ENCODE peak calls at places on chromosomes 11 and 22, in six cellular contexts. One of them, this sample, is unnamed.

GRCh38 chr11:96390403-96390830 is 604 bp downstream of the JRKL start:
- DNase-seq in endothelial cell of umbilical vein: peak
- DNase-seq in HepG2: no peak
- DNase-seq in A549: peak
- DNase-seq in GM12878: no peak
- DNase-seq in K562: no peak
- DNase-seq in this sample: no peak

GRCh38 chr22:19800761-19801244 is 40.2 kb downstream of the TBX1 start:
- DNase-seq in A549: peak
- DNase-seq in endothelial cell of umbilical vein: peak
- DNase-seq in HepG2: peak
- DNase-seq in K562: peak
- DNase-seq in GM12878: no peak
- DNase-seq in this sample: peak

GRCh38 chr11:112241486-112241885 is 15.3 kb downstream of the PTS start:
- DNase-seq in endothelial cell of umbilical vein: no peak
- DNase-seq in K562: no peak
- DNase-seq in HepG2: peak
- DNase-seq in A549: no peak
- DNase-seq in GM12878: no peak
- DNase-seq in this sample: no peak

GRCh38 chr11:71466358-71466757 is 13.4 kb downstream of the NADSYN1 start:
- DNase-seq in A549: no peak
- DNase-seq in endothelial cell of umbilical vein: no peak
- DNase-seq in HepG2: no peak
- DNase-seq in K562: no peak
- DNase-seq in GM12878: no peak
- DNase-seq in this sample: no peak

GRCh38 chr11:28860898-28861297 is 752.7 kb downstream of the METTL15 start:
- DNase-seq in HepG2: no peak
- DNase-seq in GM12878: no peak
- DNase-seq in K562: no peak
- DNase-seq in A549: peak
- DNase-seq in endothelial cell of umbilical vein: peak
- DNase-seq in this sample: peak

GRCh38 chr11:11607772-11608171 is 14.0 kb downstream of the GALNT18 start:
- DNase-seq in GM12878: no peak
- DNase-seq in HepG2: no peak
- DNase-seq in K562: no peak
- DNase-seq in A549: peak
- DNase-seq in endothelial cell of umbilical vein: no peak
- DNase-seq in this sample: no peak

GRCh38 chr22:50323900-50324299 is 2.9 kb downstream of the DENND6B start:
- DNase-seq in HepG2: no peak
- DNase-seq in endothelial cell of umbilical vein: no peak
- DNase-seq in K562: no peak
- DNase-seq in A549: no peak
- DNase-seq in GM12878: no peak
- DNase-seq in this sample: no peak

GRCh38 chr11:113192121-113192925 is 122.1 kb upstream of the TTC12 start:
- DNase-seq in endothelial cell of umbilical vein: no peak
- DNase-seq in A549: no peak
- DNase-seq in GM12878: no peak
- DNase-seq in K562: no peak
- DNase-seq in HepG2: no peak
- DNase-seq in this sample: no peak

GRCh38 chr11:47359586-47359985 is 7.1 kb upstream of the MYBPC3 start:
- DNase-seq in HepG2: no peak
- DNase-seq in K562: no peak
- DNase-seq in GM12878: no peak
- DNase-seq in endothelial cell of umbilical vein: no peak
- DNase-seq in A549: no peak
- DNase-seq in this sample: peak
- TF ChIP-seq MYC in HepG2: no peak
- TF ChIP-seq MYC in K562: no peak
- TF ChIP-seq MYC in GM12878: no peak
- TF ChIP-seq MYC in endothelial cell of umbilical vein: no peak
- TF ChIP-seq MYC in A549: no peak
- TF ChIP-seq MYC in this sample: peak

DNA sequence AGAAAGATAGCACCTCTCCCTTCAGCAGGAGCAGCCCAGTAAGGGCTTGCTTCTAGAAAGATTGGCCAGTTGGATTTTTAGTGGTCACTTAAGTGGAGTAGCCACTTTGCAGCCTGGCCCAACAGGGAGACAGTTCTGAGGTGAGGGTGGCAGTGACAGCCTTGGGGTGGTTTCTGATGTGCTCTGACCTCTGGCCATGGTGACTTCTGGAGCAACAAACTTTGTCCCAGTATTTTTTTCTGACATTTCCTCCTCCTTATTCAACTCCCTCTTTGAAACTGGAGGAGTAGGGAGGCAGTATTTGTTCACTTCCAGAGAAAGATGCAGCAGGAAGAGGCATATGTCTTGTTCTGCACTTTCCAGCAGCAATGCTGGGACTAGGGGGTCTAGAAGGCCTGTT is 37.4 kb downstream of the RCOR2 start:
- DNase-seq in A549: no peak
- DNase-seq in endothelial cell of umbilical vein: no peak
- DNase-seq in HepG2: no peak
- DNase-seq in K562: no peak
- DNase-seq in GM12878: no peak
- DNase-seq in this sample: no peak
- TF ChIP-seq MAX in A549: no peak
- TF ChIP-seq MAX in endothelial cell of umbilical vein: no peak
- TF ChIP-seq MAX in HepG2: no peak
- TF ChIP-seq MAX in K562: no peak
- TF ChIP-seq MAX in GM12878: no peak
- TF ChIP-seq MAX in this sample: no peak

GRCh38 chr11:60744114-60744513 is 12.6 kb upstream of the MS4A15 start:
- DNase-seq in A549: no peak
- DNase-seq in GM12878: no peak
- DNase-seq in K562: no peak
- DNase-seq in endothelial cell of umbilical vein: no peak
- DNase-seq in HepG2: no peak
- DNase-seq in this sample: no peak

GRCh38 chr11:60750911-60751310 is 5.8 kb upstream of the MS4A15 start:
- DNase-seq in endothelial cell of umbilical vein: no peak
- DNase-seq in A549: no peak
- DNase-seq in HepG2: no peak
- DNase-seq in K562: no peak
- DNase-seq in GM12878: no peak
- DNase-seq in this sample: no peak

GRCh38 chr11:60748225-60748624 is 8.4 kb upstream of the MS4A15 start:
- DNase-seq in GM12878: no peak
- DNase-seq in A549: no peak
- DNase-seq in HepG2: no peak
- DNase-seq in endothelial cell of umbilical vein: no peak
- DNase-seq in K562: no peak
- DNase-seq in this sample: no peak

GRCh38 chr11:60748821-60749220 is 7.8 kb upstream of the MS4A15 start:
- DNase-seq in HepG2: no peak
- DNase-seq in GM12878: no peak
- DNase-seq in endothelial cell of umbilical vein: no peak
- DNase-seq in A549: no peak
- DNase-seq in K562: no peak
- DNase-seq in this sample: no peak

GRCh38 chr11:60747359-60747873 is 9.3 kb upstream of the MS4A15 start:
- DNase-seq in endothelial cell of umbilical vein: no peak
- DNase-seq in A549: no peak
- DNase-seq in GM12878: no peak
- DNase-seq in K562: no peak
- DNase-seq in HepG2: no peak
- DNase-seq in this sample: no peak
- TF ChIP-seq POLR2A in endothelial cell of umbilical vein: no peak
- TF ChIP-seq POLR2A in A549: no peak
- TF ChIP-seq POLR2A in GM12878: no peak
- TF ChIP-seq POLR2A in K562: no peak
- TF ChIP-seq POLR2A in HepG2: no peak
- TF ChIP-seq POLR2A in this sample: no peak

DNA sequence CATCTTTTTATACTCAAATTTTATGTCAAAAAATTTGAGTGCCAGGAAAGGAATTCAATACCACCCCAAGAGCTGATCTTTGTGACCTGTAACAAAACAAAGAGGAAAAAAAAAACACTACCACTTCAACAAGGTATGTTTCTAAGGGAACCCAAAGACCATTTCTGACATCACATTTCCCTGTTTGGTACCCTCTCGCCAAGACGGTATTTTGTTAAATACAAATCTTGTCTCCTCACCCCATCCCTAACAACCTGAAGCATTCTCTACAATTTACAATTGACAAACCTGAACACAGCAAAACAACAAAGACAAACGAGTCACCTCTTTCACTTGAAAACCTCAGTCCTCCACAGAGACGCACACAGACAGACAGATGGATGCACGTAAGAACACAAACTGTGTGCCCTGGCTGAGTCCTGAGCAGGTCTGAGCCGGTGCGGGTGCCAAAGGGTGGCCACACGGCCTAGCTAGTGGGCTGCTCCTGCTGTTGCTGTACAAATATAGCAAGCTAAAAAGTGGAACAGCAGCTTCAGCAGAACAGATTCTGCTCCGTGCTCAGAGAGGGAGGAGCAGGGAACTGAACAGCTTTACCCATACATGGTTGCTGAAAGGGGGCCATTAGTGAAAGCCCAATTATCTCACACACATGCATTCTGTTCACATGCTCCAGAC is 28.6 kb downstream of the CELF1 start:
- DNase-seq in K562: no peak
- DNase-seq in endothelial cell of umbilical vein: peak
- DNase-seq in A549: no peak
- DNase-seq in HepG2: no peak
- DNase-seq in GM12878: no peak
- DNase-seq in this sample: no peak
- TF ChIP-seq MYC in K562: no peak
- TF ChIP-seq MYC in endothelial cell of umbilical vein: no peak
- TF ChIP-seq MYC in A549: no peak
- TF ChIP-seq MYC in HepG2: no peak
- TF ChIP-seq MYC in GM12878: no peak
- TF ChIP-seq MYC in this sample: no peak

DNA sequence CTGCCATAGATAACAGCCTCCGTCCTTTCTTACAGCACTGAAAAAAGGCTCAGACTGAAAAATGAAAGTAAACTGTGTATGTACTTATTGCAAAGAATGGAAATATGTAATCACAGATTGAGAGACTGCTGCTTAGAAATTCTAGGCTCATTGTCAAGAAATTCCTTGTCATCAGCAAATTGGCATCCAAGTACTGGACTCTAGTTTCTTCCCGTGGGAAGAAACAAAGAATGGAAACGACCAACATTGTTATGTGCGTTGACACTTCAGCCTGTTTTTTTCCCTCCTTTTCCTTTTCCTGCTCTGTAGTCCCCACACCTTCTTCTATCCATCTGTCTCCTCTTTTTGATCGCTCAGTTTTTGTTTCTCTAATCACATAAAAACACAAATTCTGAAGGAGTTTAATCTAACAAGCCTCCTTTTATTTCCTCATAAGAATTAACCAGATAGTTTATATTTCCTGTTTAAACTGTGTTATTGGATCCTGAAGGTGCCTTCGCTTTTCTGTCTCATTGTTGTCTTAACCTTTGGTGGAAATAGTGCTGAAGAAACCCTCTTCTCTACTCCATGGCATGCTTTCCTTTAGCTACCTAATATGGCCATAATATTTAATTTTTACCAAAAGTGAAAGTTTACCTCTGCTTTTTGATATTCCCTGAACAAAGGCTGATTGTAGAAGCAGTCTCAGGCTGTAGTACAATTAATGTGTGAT is 20.0 kb upstream of the CASP12 start:
- DNase-seq in GM12878: no peak
- DNase-seq in K562: no peak
- DNase-seq in endothelial cell of umbilical vein: peak
- DNase-seq in A549: no peak
- DNase-seq in HepG2: no peak
- DNase-seq in this sample: peak
- TF ChIP-seq MAX in GM12878: no peak
- TF ChIP-seq MAX in K562: no peak
- TF ChIP-seq MAX in endothelial cell of umbilical vein: no peak
- TF ChIP-seq MAX in A549: no peak
- TF ChIP-seq MAX in HepG2: no peak
- TF ChIP-seq MAX in this sample: no peak

DNA sequence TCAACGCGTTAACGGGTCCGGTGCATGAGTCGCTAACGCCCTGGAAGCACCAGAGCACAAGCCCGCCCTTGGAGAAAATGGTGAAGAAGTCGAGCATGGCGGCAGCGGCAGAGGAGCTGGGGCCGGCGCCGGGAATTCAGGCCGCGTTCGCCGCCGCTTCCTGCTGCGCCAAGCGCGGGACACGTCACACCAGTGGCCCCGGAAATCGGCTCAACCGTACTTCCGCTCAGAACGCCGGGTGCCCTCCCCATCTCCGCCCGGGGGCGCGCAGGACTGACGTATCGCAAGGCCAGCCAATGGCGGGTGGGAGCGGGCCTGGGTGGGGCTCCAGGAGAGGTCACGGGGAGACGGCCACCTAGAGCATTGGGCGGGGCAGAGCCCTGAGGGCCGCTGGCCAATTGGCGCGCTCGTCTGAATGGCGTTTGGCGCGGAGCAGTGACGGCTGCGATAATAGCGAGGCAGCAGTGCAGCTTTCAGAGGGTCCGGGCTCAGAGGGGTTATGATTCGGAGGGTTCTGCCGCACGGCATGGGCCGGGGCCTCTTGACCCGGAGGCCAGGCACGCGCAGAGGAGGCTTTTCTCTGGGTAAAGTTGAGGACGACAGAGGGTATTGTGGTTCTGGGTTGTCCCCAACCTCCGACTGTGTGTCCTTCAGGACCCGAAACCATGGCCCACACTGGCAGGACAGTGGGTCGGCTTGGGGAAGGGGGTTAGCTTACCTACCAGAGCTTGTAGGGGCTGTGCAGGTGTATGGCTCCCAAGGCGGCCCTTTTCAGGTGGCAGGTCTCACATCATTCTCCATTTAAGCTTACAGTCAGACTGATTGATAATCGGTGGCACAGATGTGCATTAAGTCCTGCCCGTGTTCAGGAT is at the start of the genes FOXRED1 and SRPRA:
- DNase-seq in HepG2: peak
- DNase-seq in GM12878: peak
- DNase-seq in endothelial cell of umbilical vein: peak
- DNase-seq in A549: peak
- DNase-seq in K562: peak
- DNase-seq in this sample: peak
- TF ChIP-seq POLR2A in HepG2: peak
- TF ChIP-seq POLR2A in GM12878: peak
- TF ChIP-seq POLR2A in endothelial cell of umbilical vein: peak
- TF ChIP-seq POLR2A in A549: peak
- TF ChIP-seq POLR2A in K562: peak
- TF ChIP-seq POLR2A in this sample: peak

This sample was measured in NB4.